ENCODE peak calls at places on chromosomes 16 and 17, in four cellular contexts. L, W, Z and X are unnamed samples.

GRCh38 chr16:89958068-89958467 is 9.5 kb downstream of the DEF8 start:
- DNase-seq in W (no peak), Z (peak; percentile 75), L (peak; percentile 54), X (peak; percentile 54)

GRCh38 chr16:51641191-51641765 is 490.2 kb upstream of the SALL1 start:
- DNase-seq in Z (no peak), L (no peak), W (no peak), X (no peak)

GRCh38 chr16:13120557-13120956 is 219.2 kb downstream of the SHISA9 start:
- DNase-seq in Z (no peak), L (no peak), W (no peak), X (no peak)

GRCh38 chr16:86457621-86458456 is 52.5 kb upstream of the FOXF1 start:
- DNase-seq in Z (no peak), W (no peak), L (no peak), X (no peak)

GRCh38 chr16:66858740-66859396 is 14.7 kb downstream of the CA7 start:
- DNase-seq in W (no peak), L (no peak), Z (peak; percentile 8), X (no peak)

GRCh38 chr16:48481772-48482171 is 96.6 kb upstream of the SIAH1 start:
- DNase-seq in L (no peak), Z (no peak), W (no peak), X (no peak)

GRCh38 chr16:396605-397004 is 394 bp upstream of the NME4 start:
- DNase-seq in Z (peak; percentile 84), L (peak; percentile 65), W (no peak), X (peak; percentile 60)

GRCh38 chr16:82643136-82643535 is 16.4 kb downstream of the CDH13 start:
- DNase-seq in W (no peak), L (no peak), Z (no peak), X (no peak)

GRCh38 chr16:55499951-55500350 is 8.9 kb upstream of the LPCAT2 start:
- DNase-seq in L (no peak), W (no peak), Z (no peak), X (peak; percentile 2)

GRCh38 chr17:35896011-35896587 is 15.9 kb upstream of the CCL5 start:
- DNase-seq in Z (no peak), L (no peak), W (no peak), X (no peak)

GRCh38 chr16:56647641-56648431 is 3.9 kb upstream of the MT1B start:
- DNase-seq in Z (no peak), L (no peak), W (no peak), X (no peak)

GRCh38 chr16:84618428-84619102 is 687 bp upstream of the COTL1 start:
- DNase-seq in L (peak; percentile 65), Z (peak; percentile 80), W (no peak), X (peak; percentile 50)

GRCh38 chr17:17942846-17943245 is 29.4 kb downstream of the TOM1L2 start:
- DNase-seq in Z (no peak), W (no peak), L (no peak), X (no peak)

GRCh38 chr16:62711797-62712196 is 675.6 kb upstream of the CDH8 start:
- DNase-seq in L (no peak), W (no peak), Z (no peak), X (no peak)

GRCh38 chr16:51343411-51343810 is 192.3 kb upstream of the SALL1 start:
- DNase-seq in L (no peak), W (no peak), Z (no peak), X (no peak)

GRCh38 chr16:62700456-62701280 is 664.4 kb upstream of the CDH8 start:
- DNase-seq in L (no peak), W (no peak), Z (no peak), X (no peak)

GRCh38 chr16:15616475-15616874 is 26.5 kb downstream of the MARF1 start:
- DNase-seq in Z (no peak), W (no peak), L (no peak), X (no peak)

GRCh38 chr17:54426287-54426886 is 474.3 kb upstream of the TOM1L1 start:
- DNase-seq in W (no peak), Z (peak; percentile 3), L (peak; percentile 7), X (no peak)

GRCh38 chr16:55615071-55615470 is 40.7 kb upstream of the SLC6A2 start:
- DNase-seq in W (no peak), L (no peak), Z (no peak), X (no peak)

GRCh38 chr17:81684442-81684911 is 666 bp downstream of the HGS start:
- DNase-seq in Z (peak; percentile 61), L (peak; percentile 44), W (no peak), X (no peak)

GRCh38 chr16:11556945-11557720 is 29.6 kb downstream of the LITAF start:
- DNase-seq in Z (no peak), W (no peak), L (no peak), X (no peak)

GRCh38 chr17:37826497-37827115 is 81.7 kb upstream of the HNF1B start:
- DNase-seq in W (no peak), L (no peak), Z (no peak), X (no peak)

GRCh38 chr17:68603027-68603426 is 1.9 kb upstream of the FAM20A start:
- DNase-seq in W (no peak), L (no peak), Z (no peak), X (no peak)

GRCh38 chr16:7596285-7596684 is 263.6 kb downstream of the RBFOX1 start:
- DNase-seq in W (no peak), Z (no peak), L (no peak), X (no peak)

GRCh38 chr17:50133028-50133768 is 3.2 kb upstream of the SAMD14 start:
- DNase-seq in Z (no peak), L (peak; percentile 88), W (no peak), X (no peak)

GRCh38 chr17:19305761-19306159 is 56.8 kb downstream of the B9D1 start:
- DNase-seq in Z (no peak), W (no peak), L (no peak), X (no peak)

GRCh38 chr17:68344701-68345136 is 53.4 kb downstream of the ARSG start:
- DNase-seq in W (no peak), Z (no peak), L (no peak), X (no peak)

GRCh38 chr17:5362162-5362811 is 57.2 kb downstream of the NUP88 start:
- DNase-seq in W (no peak), L (no peak), Z (no peak), X (no peak)

GRCh38 chr16:81627729-81628128 is 151.4 kb upstream of the PLCG2 start:
- DNase-seq in Z (no peak), L (no peak), W (no peak), X (no peak)

GRCh38 chr16:81511371-81511770 is 66.8 kb downstream of the CMIP start:
- DNase-seq in Z (no peak), L (peak; percentile 86), W (no peak), X (no peak)

GRCh38 chr17:40363480-40363838 is 1.1 kb downstream of the GJD3 start:
- DNase-seq in W (no peak), Z (no peak), L (no peak), X (no peak)

GRCh38 chr17:40360091-40360490 is 4.4 kb downstream of the GJD3 start:
- DNase-seq in Z (no peak), L (no peak), W (no peak), X (no peak)

GRCh38 chr17:40362696-40363479 is 1.6 kb downstream of the GJD3 start:
- DNase-seq in L (peak; percentile 85), Z (peak; percentile 91), W (no peak), X (peak; percentile 79)

GRCh38 chr17:40361925-40362695 is 2.4 kb downstream of the GJD3 start:
- DNase-seq in W (no peak), Z (no peak), L (no peak), X (no peak)

GRCh38 chr17:40361063-40361924 is 3.2 kb downstream of the GJD3 start:
- DNase-seq in Z (no peak), W (no peak), L (no peak), X (no peak)
- TF ChIP-seq TARDBP in Z (no peak), W (no peak), L (no peak), X (no peak)

GRCh38 chr16:3655791-3656490 is 1.4 kb downstream of the DNASE1 start:
- DNase-seq in W (no peak), Z (no peak), L (no peak), X (no peak)

GRCh38 chr16:3652373-3653037 is 2.0 kb upstream of the DNASE1 start:
- DNase-seq in Z (no peak), L (peak; percentile 47), W (no peak), X (no peak)

GRCh38 chr16:3654249-3654991 is at the start of gene DNASE1:
- DNase-seq in Z (peak; percentile 76), L (peak; percentile 91), W (peak; percentile 9), X (peak; percentile 80)

GRCh38 chr16:3656491-3657468 is 2.3 kb downstream of the DNASE1 start:
- DNase-seq in L (no peak), W (no peak), Z (no peak), X (no peak)

DNA sequence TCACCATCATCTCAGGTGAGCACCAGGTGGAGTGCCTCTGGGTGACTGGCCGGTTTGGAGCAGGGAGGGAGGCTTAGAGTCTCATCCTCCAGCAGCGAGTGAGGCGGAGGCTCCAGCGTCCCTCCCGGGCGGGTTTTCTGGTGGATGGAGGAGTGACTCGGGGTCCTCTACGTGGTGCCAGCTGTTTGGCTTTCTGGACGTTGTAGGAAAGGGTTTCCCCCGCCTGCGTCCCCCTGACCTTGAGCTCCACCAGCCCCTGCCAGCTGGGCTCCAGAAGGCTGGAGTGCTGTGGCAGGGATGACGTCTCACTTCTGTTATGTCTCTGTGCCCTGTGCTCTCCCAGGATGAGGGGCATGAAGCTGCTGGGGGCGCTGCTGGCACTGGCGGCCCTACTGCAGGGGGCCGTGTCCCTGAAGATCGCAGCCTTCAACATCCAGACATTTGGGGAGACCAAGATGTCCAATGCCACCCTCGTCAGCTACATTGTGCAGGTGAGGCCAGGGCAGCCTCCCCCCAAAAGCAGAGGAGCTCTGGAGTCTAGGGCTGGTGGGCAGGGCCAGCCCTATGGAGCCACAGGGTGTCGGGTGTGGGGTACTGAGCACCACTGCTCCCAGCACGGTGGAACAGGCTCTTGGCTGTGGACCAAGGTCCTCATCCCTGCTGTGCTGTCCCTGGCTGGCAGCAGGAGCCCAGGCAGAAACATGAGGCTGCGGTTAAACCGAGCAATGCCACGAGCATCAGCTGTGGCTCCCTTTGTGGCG is 719 bp downstream of the DNASE1 start:
- DNase-seq in W (no peak), L (no peak), Z (no peak), X (no peak)
- TF ChIP-seq FOXM1 in W (no peak), L (no peak), Z (no peak), X (no peak)

GRCh38 chr16:22274916-22275315 is 22.3 kb upstream of the POLR3E start:
- DNase-seq in L (no peak), W (no peak), Z (no peak), X (no peak)

GRCh38 chr16:22282254-22282892 is 14.8 kb upstream of the POLR3E start:
- DNase-seq in L (no peak), W (no peak), Z (peak; percentile 77), X (no peak)

GRCh38 chr16:22278418-22278817 is 18.8 kb upstream of the POLR3E start:
- DNase-seq in W (no peak), Z (no peak), L (no peak), X (no peak)

GRCh38 chr16:22278841-22279240 is 18.4 kb upstream of the POLR3E start:
- DNase-seq in W (no peak), L (no peak), Z (no peak), X (no peak)
- TF ChIP-seq TARDBP in W (no peak), L (no peak), Z (no peak), X (no peak)

GRCh38 chr16:17887963-17888362 is 417.2 kb upstream of the XYLT1 start:
- DNase-seq in L (no peak), W (no peak), Z (peak; percentile 14), X (no peak)
- TF ChIP-seq FOXM1 in L (no peak), W (no peak), Z (no peak), X (no peak)